ENCODE peak calls at places on chromosome 18, in nine cellular contexts. I, X, K, T, L, B, C, Q and O are unnamed samples.

GRCh38 chr18:36354989-36355388 is 57.5 kb downstream of the FHOD3 start:
- DNase-seq in I (peak; percentile 95), X (no peak), K (no peak), T (no peak), L (no peak), B (no peak), C (no peak), Q (peak; percentile 6), O (no peak)

GRCh38 chr18:77004555-77005380 is 127.8 kb downstream of the MBP start:
- DNase-seq in I (no peak), X (no peak), K (no peak), T (peak; percentile 26), L (no peak), B (no peak), C (no peak), Q (no peak), O (no peak)

GRCh38 chr18:47930086-47930843 is at the start of gene SMAD2:
- DNase-seq in I (peak; percentile 68), X (peak; percentile 75), K (peak; percentile 91), T (peak; percentile 92), L (peak; percentile 79), B (peak; percentile 94), C (peak; percentile 72), Q (peak; percentile 72), O (peak; percentile 93)

GRCh38 chr18:45291616-45292612 is 323.4 kb upstream of the SLC14A2 start:
- DNase-seq in I (peak; percentile 68), X (no peak), K (no peak), T (no peak), L (no peak), B (no peak), C (no peak), Q (peak; percentile 67), O (peak; percentile 28)

GRCh38 chr18:36187826-36188721 is 777 bp downstream of the MOCOS start:
- DNase-seq in I (peak; percentile 57), X (no peak), K (peak; percentile 65), T (peak; percentile 55), L (peak; percentile 22), B (no peak), C (no peak), Q (no peak), O (peak; percentile 61)

GRCh38 chr18:48838921-48839818 is 111.6 kb downstream of the SMAD7 start:
- DNase-seq in I (peak; percentile 82), X (no peak), K (peak; percentile 18), T (no peak), L (no peak), B (no peak), C (no peak), Q (no peak), O (no peak)

GRCh38 chr18:55405655-55406373 is 182.2 kb downstream of the TCF4 start:
- DNase-seq in I (peak; percentile 95), X (no peak), K (peak; percentile 33), T (no peak), L (peak; percentile 31), B (no peak), C (no peak), Q (peak; percentile 68), O (no peak)

GRCh38 chr18:35051978-35052377 is 10.8 kb downstream of the MAPRE2 start:
- DNase-seq in I (peak; percentile 47), X (no peak), K (no peak), T (no peak), L (no peak), B (no peak), C (no peak), Q (no peak), O (no peak)

GRCh38 chr18:38241736-38242135 is 676.1 kb upstream of the CELF4 start:
- DNase-seq in I (no peak), X (no peak), K (no peak), T (no peak), L (no peak), B (no peak), C (no peak), Q (no peak), O (no peak)

GRCh38 chr18:56637897-56638231 is 528 bp downstream of the TXNL1 start:
- DNase-seq in I (no peak), X (peak; percentile 20), K (no peak), T (no peak), L (no peak), B (no peak), C (no peak), Q (no peak), O (peak; percentile 49)

GRCh38 chr18:52288403-52289004 is 51.5 kb upstream of the DCC start:
- DNase-seq in I (no peak), X (no peak), K (peak; percentile 52), T (peak; percentile 63), L (peak; percentile 62), B (peak; percentile 62), C (no peak), Q (peak; percentile 13), O (peak; percentile 76)

GRCh38 chr18:13813271-13813849 is 10.6 kb upstream of the MC5R start:
- DNase-seq in I (peak; percentile 61), X (peak; percentile 58), K (peak; percentile 70), T (peak; percentile 63), L (peak; percentile 75), B (peak; percentile 71), C (peak; percentile 6), Q (peak; percentile 8), O (peak; percentile 82)

GRCh38 chr18:49846718-49847470 is 33.6 kb upstream of the ACAA2 start:
- DNase-seq in I (no peak), X (no peak), K (no peak), T (no peak), L (no peak), B (no peak), C (no peak), Q (no peak), O (no peak)

GRCh38 chr18:10560457-10561045 is 34.7 kb downstream of the NAPG start:
- DNase-seq in I (peak; percentile 75), X (peak; percentile 59), K (peak; percentile 36), T (peak; percentile 82), L (peak; percentile 83), B (peak; percentile 87), C (peak; percentile 16), Q (peak; percentile 39), O (peak; percentile 96)

GRCh38 chr18:49562481-49563129 is 748 bp downstream of the LIPG start:
- DNase-seq in I (peak; percentile 16), X (no peak), K (peak; percentile 60), T (peak; percentile 50), L (peak; percentile 33), B (peak; percentile 46), C (no peak), Q (no peak), O (peak; percentile 50)

GRCh38 chr18:42559292-42559691 is 556.2 kb downstream of the RIT2 start:
- DNase-seq in I (no peak), X (no peak), K (no peak), T (no peak), L (no peak), B (no peak), C (no peak), Q (no peak), O (no peak)

GRCh38 chr18:36284671-36285295 is 12.7 kb upstream of the FHOD3 start:
- DNase-seq in I (peak; percentile 74), X (peak; percentile 31), K (no peak), T (peak; percentile 46), L (peak; percentile 39), B (peak; percentile 34), C (peak; percentile 37), Q (peak; percentile 39), O (peak; percentile 88)

GRCh38 chr18:54127759-54128378 is 96.6 kb downstream of the MBD2 start:
- DNase-seq in I (peak; percentile 69), X (no peak), K (no peak), T (peak; percentile 68), L (peak; percentile 48), B (peak; percentile 76), C (no peak), Q (peak; percentile 48), O (peak; percentile 93)

GRCh38 chr18:55338955-55339662 is 248.9 kb downstream of the TCF4 start:
- DNase-seq in I (peak; percentile 53), X (no peak), K (no peak), T (no peak), L (no peak), B (no peak), C (no peak), Q (no peak), O (peak; percentile 34)

GRCh38 chr18:22914633-22915032 is 18.5 kb upstream of the RBBP8 start:
- DNase-seq in I (no peak), X (no peak), K (no peak), T (no peak), L (no peak), B (no peak), C (no peak), Q (no peak), O (peak; percentile 60)

GRCh38 chr18:10856146-10856545 is 293.2 kb downstream of the PIEZO2 start:
- DNase-seq in I (no peak), X (no peak), K (no peak), T (no peak), L (no peak), B (no peak), C (no peak), Q (no peak), O (no peak)

GRCh38 chr18:77297919-77298571 is 48.4 kb downstream of the GALR1 start:
- DNase-seq in I (no peak), X (no peak), K (no peak), T (no peak), L (no peak), B (peak; percentile 36), C (no peak), Q (no peak), O (no peak)

GRCh38 chr18:58645398-58645797 is 16.5 kb upstream of the ALPK2 start:
- DNase-seq in I (peak; percentile 29), X (no peak), K (no peak), T (no peak), L (no peak), B (no peak), C (no peak), Q (no peak), O (no peak)

GRCh38 chr18:44840053-44840826 is 159.6 kb downstream of the SETBP1 start:
- DNase-seq in I (peak; percentile 53), X (no peak), K (no peak), T (no peak), L (no peak), B (no peak), C (no peak), Q (no peak), O (no peak)

GRCh38 chr18:74190086-74190485 is 41.8 kb downstream of the TIMM21 start:
- DNase-seq in I (peak; percentile 25), X (no peak), K (no peak), T (no peak), L (no peak), B (no peak), C (no peak), Q (no peak), O (no peak)

GRCh38 chr18:30248061-30248460 is 794.5 kb downstream of the DSC3 start:
- DNase-seq in I (no peak), X (no peak), K (no peak), T (no peak), L (no peak), B (no peak), C (no peak), Q (peak; percentile 19), O (no peak)

GRCh38 chr18:6198585-6198984 is 216.1 kb downstream of the L3MBTL4 start:
- DNase-seq in I (no peak), X (no peak), K (no peak), T (no peak), L (no peak), B (no peak), C (no peak), Q (no peak), O (no peak)

GRCh38 chr18:24160086-24160485 is 21.2 kb downstream of the CABYR start:
- DNase-seq in I (no peak), X (no peak), K (no peak), T (no peak), L (no peak), B (no peak), C (no peak), Q (no peak), O (no peak)

GRCh38 chr18:42296723-42297122 is 341.7 kb downstream of the PIK3C3 start:
- DNase-seq in I (peak; percentile 8), X (no peak), K (no peak), T (no peak), L (no peak), B (no peak), C (no peak), Q (no peak), O (peak; percentile 17)

GRCh38 chr18:3816601-3817363 is 366.8 kb downstream of the TGIF1 start:
- DNase-seq in I (peak; percentile 100), X (no peak), K (no peak), T (no peak), L (no peak), B (no peak), C (no peak), Q (no peak), O (no peak)